ENCODE peak calls at places on chromosomes 11 and 22, in nine cellular contexts. U, E, R, O, W, A, X, Z and D are unnamed samples.

GRCh38 chr11:9726313-9727022 is 62.6 kb downstream of the SWAP70 start:
- DNase-seq in U (no peak), R (no peak), A (no peak), X (peak; percentile 67), Z (no peak), W (no peak), E (peak; percentile 23), O (no peak), D (no peak)

GRCh38 chr11:33724644-33725035 is 11.6 kb downstream of the CD59 start:
- DNase-seq in R (no peak), A (no peak), X (no peak), U (no peak), O (no peak), Z (no peak), W (no peak), E (no peak), D (no peak)

GRCh38 chr22:38267086-38267485 is 5.7 kb downstream of the TMEM184B start:
- DNase-seq in O (no peak), X (no peak), A (no peak), W (no peak), Z (peak; percentile 34), U (no peak), E (no peak), R (no peak), D (peak; percentile 75)

GRCh38 chr22:21628386-21629261 is 1.2 kb downstream of the YDJC start:
- DNase-seq in U (no peak), O (no peak), A (no peak), W (no peak), R (peak; percentile 58), E (no peak), Z (no peak), X (no peak), D (no peak)

GRCh38 chr11:3158821-3159220 is 6.3 kb downstream of the OSBPL5 start:
- DNase-seq in X (no peak), A (no peak), R (peak; percentile 39), O (no peak), W (no peak), E (no peak), Z (no peak), U (no peak), D (no peak)

GRCh38 chr22:44493206-44493605 is 4.8 kb downstream of the RTL6 start:
- DNase-seq in E (no peak), W (no peak), A (no peak), R (no peak), Z (no peak), X (no peak), U (no peak), O (no peak), D (peak; percentile 73)

GRCh38 chr11:132838621-132839020 is 693.7 kb downstream of the OPCML start:
- DNase-seq in U (no peak), Z (no peak), E (no peak), R (no peak), A (no peak), X (no peak), W (no peak), O (no peak), D (no peak)

GRCh38 chr11:19218801-19219460 is 17.1 kb upstream of the CSRP3 start:
- DNase-seq in O (no peak), E (no peak), A (no peak), X (no peak), R (no peak), U (no peak), Z (no peak), W (no peak), D (no peak)

GRCh38 chr11:102683277-102683676 is 22.3 kb downstream of the MMP27 start:
- DNase-seq in Z (no peak), R (no peak), O (peak; percentile 5), A (no peak), U (no peak), W (no peak), X (no peak), E (peak; percentile 15), D (no peak)

GRCh38 chr22:26599505-26599904 is 9.6 kb upstream of the TPST2 start:
- DNase-seq in W (no peak), U (no peak), A (no peak), R (no peak), E (no peak), Z (no peak), O (no peak), X (no peak), D (no peak)

GRCh38 chr11:73234403-73235181 is 16.5 kb downstream of the P2RY2 start:
- DNase-seq in O (no peak), E (no peak), X (no peak), A (peak; percentile 43), R (peak; percentile 44), U (no peak), Z (no peak), W (no peak), D (no peak)

GRCh38 chr11:129259950-129260349 is 67.8 kb upstream of the ARHGAP32 start:
- DNase-seq in O (peak; percentile 61), R (no peak), U (no peak), X (no peak), Z (no peak), E (no peak), A (no peak), W (no peak), D (no peak)

GRCh38 chr22:44525872-44526271 is 27.8 kb upstream of the RTL6 start:
- DNase-seq in W (no peak), R (no peak), O (no peak), A (no peak), X (no peak), Z (no peak), E (no peak), U (no peak), D (no peak)

GRCh38 chr11:75896843-75897419 is 81.9 kb downstream of the UVRAG start:
- DNase-seq in X (peak; percentile 64), O (peak; percentile 37), E (peak; percentile 12), A (no peak), R (no peak), U (no peak), Z (no peak), W (peak; percentile 52), D (no peak)

GRCh38 chr11:7589861-7590260 is 76.1 kb downstream of the PPFIBP2 start:
- DNase-seq in U (no peak), O (no peak), A (no peak), R (no peak), X (no peak), E (no peak), Z (no peak), W (no peak), D (no peak)

GRCh38 chr11:76685237-76685636 is 14.7 kb upstream of the LRRC32 start:
- DNase-seq in X (no peak), U (no peak), Z (no peak), A (no peak), O (no peak), W (no peak), R (no peak), E (no peak), D (no peak)

GRCh38 chr22:49963647-49964026 is 3.1 kb downstream of the PIM3 start:
- DNase-seq in A (no peak), E (no peak), Z (no peak), W (no peak), U (no peak), O (no peak), R (no peak), X (no peak), D (peak; percentile 8)

GRCh38 chr22:49962751-49963646 is 2.4 kb downstream of the PIM3 start:
- DNase-seq in E (no peak), A (peak; percentile 57), O (no peak), Z (no peak), W (no peak), R (peak; percentile 68), U (no peak), X (no peak), D (no peak)

GRCh38 chr22:49964493-49965290 is 4.1 kb downstream of the PIM3 start:
- DNase-seq in O (peak; percentile 1), E (no peak), A (peak; percentile 54), X (no peak), Z (no peak), U (peak; percentile 1), W (no peak), R (peak; percentile 54), D (no peak)

GRCh38 chr22:49965291-49966040 is 4.9 kb downstream of the PIM3 start:
- DNase-seq in R (peak; percentile 57), A (peak; percentile 56), E (no peak), X (no peak), U (no peak), W (no peak), O (peak; percentile 2), Z (no peak), D (no peak)

DNA sequence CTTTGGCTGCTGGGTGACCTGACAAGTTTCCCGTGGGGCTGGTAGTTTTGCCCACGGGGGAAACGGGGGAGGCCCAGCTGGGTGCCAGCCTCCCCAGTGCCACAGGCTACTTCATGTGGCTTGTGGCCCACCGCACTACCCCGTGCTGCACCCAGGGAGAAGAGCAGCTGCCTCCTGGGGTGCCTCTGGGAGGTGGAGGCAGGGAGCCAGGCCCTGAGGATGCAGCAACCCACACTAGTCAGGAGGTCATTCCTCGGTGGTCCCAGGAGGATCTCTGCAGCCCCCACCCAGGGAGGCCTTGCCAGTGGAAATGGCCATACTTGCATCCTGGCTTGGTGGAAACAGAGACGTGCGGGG is 3.5 kb downstream of the PIM3 start:
- DNase-seq in E (no peak), W (no peak), X (no peak), R (peak; percentile 55), Z (peak; percentile 43), U (no peak), A (no peak), O (no peak), D (peak; percentile 80)
- H3K4me1 ChIP-seq in E (peaks cover 29% of the 10 kb centered on the region), W (peaks cover 36% of the 10 kb centered on the region), X (peaks cover 25% of the 10 kb centered on the region), R (peaks cover 49% of the 10 kb centered on the region), Z (peaks cover 38% of the 10 kb centered on the region), U (peaks cover 33% of the 10 kb centered on the region), A (no peaks in the 10 kb centered on the region), O (peaks cover 9% of the 10 kb centered on the region), D (peaks cover 36% of the 10 kb centered on the region)

GRCh38 chr22:45996241-45997076 is 19.5 kb upstream of the WNT7B start:
- DNase-seq in R (peak; percentile 66), U (no peak), X (no peak), A (no peak), E (no peak), O (no peak), Z (no peak), W (no peak), D (no peak)
- H3K27ac ChIP-seq in R (no peak overlapping the region), U (peak overlapping the region; percentile 74), X (no peak overlapping the region), A (peak overlapping the region; percentile 69), E (no peak overlapping the region), O (no peak overlapping the region), Z (no peak overlapping the region), W (no peak overlapping the region), D (no peak overlapping the region)

GRCh38 chr11:118939948-118940598 is 14.3 kb upstream of the BCL9L start:
- DNase-seq in O (peak; percentile 16), X (peak; percentile 19), W (no peak), E (no peak), A (no peak), U (no peak), Z (peak; percentile 89), R (no peak), D (no peak)
- H3K4me3 ChIP-seq in O (no peak overlapping the region), X (no peak overlapping the region), W (no peak overlapping the region), E (no peak overlapping the region), A (no peak overlapping the region), U (no peak overlapping the region), Z (peak overlapping the region; percentile 23), R (no peak overlapping the region), D (peak overlapping the region; percentile 20)

DNA sequence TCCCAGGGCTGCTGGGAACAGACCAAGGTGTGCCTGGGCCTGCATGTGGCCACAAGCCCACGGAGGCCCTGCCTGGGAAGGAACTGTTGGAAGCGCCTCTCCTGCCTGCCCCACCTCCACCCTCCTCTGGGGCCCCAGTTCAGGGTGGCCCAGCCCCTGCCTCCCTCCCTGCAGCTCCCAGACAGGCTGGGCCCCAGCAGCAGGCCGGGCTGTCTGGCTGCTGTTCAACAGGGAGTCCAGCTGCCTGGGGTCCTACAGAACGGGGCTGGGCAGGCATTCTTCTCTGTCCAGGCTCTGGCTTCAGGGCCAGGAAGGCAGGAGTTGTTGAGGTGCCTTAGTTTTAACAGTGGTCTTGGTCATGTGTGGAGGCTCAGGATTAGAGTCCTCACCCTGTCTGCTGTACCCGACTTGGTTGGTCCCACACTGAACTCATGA is 11.8 kb downstream of the PRDM11 start:
- DNase-seq in X (no peak), U (no peak), A (no peak), Z (no peak), W (peak; percentile 83), O (peak; percentile 36), R (peak; percentile 56), E (no peak), D (no peak)
- H3K4me1 ChIP-seq in X (no peaks in the 10 kb centered on the region), U (peaks cover 42% of the 10 kb centered on the region), A (peaks cover 6% of the 10 kb centered on the region), Z (no peaks in the 10 kb centered on the region), W (peaks cover 22% of the 10 kb centered on the region), O (peaks cover 8% of the 10 kb centered on the region), R (peaks cover 4% of the 10 kb centered on the region), E (no peaks in the 10 kb centered on the region), D (no peaks in the 10 kb centered on the region)